ENCODE peak calls at places on chromosomes 13 and 19, in four cellular contexts. Q is astrocyte of the cerebellum, Y is spleen, O is tibial artery. R is an unnamed sample.

GRCh38 chr13:79907527-79907926 is 426.6 kb downstream of the NDFIP2 start:
- DNase-seq in Q (no peak), Y (no peak), O (no peak), R (no peak)

GRCh38 chr19:51101171-51101865 is 6.9 kb downstream of the CTU1 start:
- DNase-seq in Q (no peak), Y (no peak), O (no peak), R (no peak)

GRCh38 chr19:13382633-13382938 is 123.7 kb downstream of the CACNA1A start:
- DNase-seq in Q (no peak), Y (no peak), O (no peak), R (no peak)

GRCh38 chr19:49340069-49340864 is 5.1 kb downstream of the CD37 start:
- DNase-seq in Q (no peak), Y (peak), O (peak), R (no peak)

GRCh38 chr19:49746206-49746958 is 16.7 kb downstream of the TSKS start:
- DNase-seq in Q (no peak), Y (peak), O (no peak), R (no peak)

GRCh38 chr19:29753190-29753933 is 38.3 kb upstream of the C19orf12 start:
- DNase-seq in Q (no peak), Y (no peak), O (no peak), R (no peak)

GRCh38 chr13:74246398-74246975 is 112.3 kb upstream of the KLF12 start:
- DNase-seq in Q (peak), Y (no peak), O (peak), R (no peak)

GRCh38 chr19:30743702-30744101 is 371.5 kb downstream of the ZNF536 start:
- DNase-seq in Q (no peak), Y (no peak), O (no peak), R (no peak)

GRCh38 chr19:54010474-54010873 is 19.0 kb downstream of the CACNG6 start:
- DNase-seq in Q (no peak), Y (no peak), O (no peak), R (no peak)

GRCh38 chr13:82187227-82187626 is 1695.0 kb downstream of the SLITRK1 start:
- DNase-seq in Q (no peak), Y (no peak), O (no peak), R (no peak)

GRCh38 chr19:13044160-13044853 is 49.0 kb downstream of the NFIX start:
- DNase-seq in Q (peak), Y (no peak), O (no peak), R (no peak)

GRCh38 chr13:26721251-26721939 is 39.2 kb downstream of the GPR12 start:
- DNase-seq in Q (no peak), Y (peak), O (no peak), R (no peak)

GRCh38 chr19:30780456-30780855 is 408.3 kb downstream of the ZNF536 start:
- DNase-seq in Q (no peak), Y (no peak), O (no peak), R (no peak)

GRCh38 chr19:5953680-5954213 is 24.2 kb downstream of the RANBP3 start:
- DNase-seq in Q (no peak), Y (no peak), O (no peak), R (no peak)

GRCh38 chr19:6219592-6220290 is 60.0 kb downstream of the MLLT1 start:
- DNase-seq in Q (no peak), Y (no peak), O (no peak), R (no peak)

GRCh38 chr13:110282316-110282841 is 24.6 kb downstream of the COL4A1 start:
- DNase-seq in Q (no peak), Y (no peak), O (no peak), R (no peak)

GRCh38 chr13:28761586-28761985 is 42.8 kb upstream of the SLC46A3 start:
- DNase-seq in Q (no peak), Y (no peak), O (no peak), R (no peak)

GRCh38 chr19:46299695-46300094 is 2.9 kb downstream of the HIF3A start:
- DNase-seq in Q (no peak), Y (no peak), O (peak), R (no peak)

GRCh38 chr13:110334256-110334655 is 27.2 kb downstream of the COL4A2 start:
- DNase-seq in Q (peak), Y (no peak), O (no peak), R (no peak)

GRCh38 chr19:44553478-44554171 is 24.1 kb upstream of the CEACAM20 start:
- DNase-seq in Q (no peak), Y (no peak), O (no peak), R (no peak)

GRCh38 chr19:34269489-34269888 is 15.1 kb downstream of the GARRE1 start:
- DNase-seq in Q (no peak), Y (no peak), O (no peak), R (no peak)

GRCh38 chr13:90868321-90868920 is 479.1 kb upstream of the MIR17HG start:
- DNase-seq in Q (peak), Y (no peak), O (no peak), R (peak)

GRCh38 chr19:4597975-4598671 is 38.6 kb upstream of the SEMA6B start:
- DNase-seq in Q (no peak), Y (no peak), O (no peak), R (peak)
- H3K4me3 ChIP-seq in Q (no peak), Y (no peak), O (no peak), R (peak)

GRCh38 chr13:25097426-25097825 is 1.5 kb downstream of the PABPC3 start:
- DNase-seq in Q (no peak), Y (no peak), O (no peak), R (no peak)

DNA sequence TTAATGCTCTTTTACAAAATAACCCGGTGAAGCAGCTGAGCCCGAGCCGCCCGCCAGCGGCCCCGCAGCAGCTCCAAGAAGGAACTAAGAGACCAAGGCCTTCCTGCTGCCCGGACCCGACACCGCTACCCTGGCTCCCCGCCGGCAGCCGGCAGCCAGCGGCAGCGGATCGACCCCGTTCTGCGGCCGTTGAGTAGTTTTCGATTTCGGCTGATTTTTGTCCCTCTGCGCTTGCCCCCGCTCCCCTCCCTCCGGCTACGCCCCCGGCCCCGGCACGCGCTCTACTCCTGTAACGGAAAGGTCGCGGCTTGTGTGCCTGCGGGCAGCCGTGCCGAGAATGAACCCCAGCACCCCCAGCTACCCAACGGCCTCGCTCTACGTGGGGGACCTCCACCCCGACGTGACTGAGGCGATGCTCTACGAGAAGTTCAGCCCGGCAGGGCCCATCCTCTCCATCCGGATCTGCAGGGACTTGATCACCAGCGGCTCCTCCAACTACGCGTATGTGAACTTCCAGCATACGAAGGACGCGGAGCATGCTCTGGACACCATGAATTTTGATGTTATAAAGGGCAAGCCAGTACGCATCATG is at the start of gene PABPC3:
- DNase-seq in Q (no peak), Y (no peak), O (no peak), R (no peak)
- H3K4me3 ChIP-seq in Q (peak), Y (no peak), O (no peak), R (no peak)

DNA sequence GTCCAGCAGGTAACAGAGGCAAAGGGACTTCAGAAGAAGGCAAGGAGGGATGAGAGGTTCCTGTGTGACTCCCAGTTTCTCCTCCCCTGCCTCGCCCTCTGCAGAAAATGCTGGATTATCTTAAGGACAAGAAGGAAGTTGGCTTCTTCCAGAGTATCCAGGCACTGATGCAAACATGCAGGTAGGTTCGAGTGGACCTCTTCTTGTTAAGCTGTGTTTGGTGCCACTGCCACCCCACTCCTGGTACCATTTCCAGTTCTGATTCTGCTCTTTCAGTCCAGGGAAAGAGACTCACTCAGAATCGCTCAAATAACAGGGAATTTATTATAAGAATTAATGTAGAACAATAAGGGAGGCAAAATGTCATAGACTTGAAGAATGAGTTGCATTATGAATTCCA is 82.5 kb downstream of the MAP4K1 start:
- DNase-seq in Q (no peak), Y (no peak), O (no peak), R (no peak)
- H3K4me3 ChIP-seq in Q (no peak), Y (no peak), O (no peak), R (no peak)

GRCh38 chr19:55206664-55207500 is 2.4 kb downstream of the PTPRH start:
- DNase-seq in Q (peak), Y (peak), O (peak), R (peak)
- H3K4me3 ChIP-seq in Q (peak), Y (peak), O (no peak), R (no peak)

DNA sequence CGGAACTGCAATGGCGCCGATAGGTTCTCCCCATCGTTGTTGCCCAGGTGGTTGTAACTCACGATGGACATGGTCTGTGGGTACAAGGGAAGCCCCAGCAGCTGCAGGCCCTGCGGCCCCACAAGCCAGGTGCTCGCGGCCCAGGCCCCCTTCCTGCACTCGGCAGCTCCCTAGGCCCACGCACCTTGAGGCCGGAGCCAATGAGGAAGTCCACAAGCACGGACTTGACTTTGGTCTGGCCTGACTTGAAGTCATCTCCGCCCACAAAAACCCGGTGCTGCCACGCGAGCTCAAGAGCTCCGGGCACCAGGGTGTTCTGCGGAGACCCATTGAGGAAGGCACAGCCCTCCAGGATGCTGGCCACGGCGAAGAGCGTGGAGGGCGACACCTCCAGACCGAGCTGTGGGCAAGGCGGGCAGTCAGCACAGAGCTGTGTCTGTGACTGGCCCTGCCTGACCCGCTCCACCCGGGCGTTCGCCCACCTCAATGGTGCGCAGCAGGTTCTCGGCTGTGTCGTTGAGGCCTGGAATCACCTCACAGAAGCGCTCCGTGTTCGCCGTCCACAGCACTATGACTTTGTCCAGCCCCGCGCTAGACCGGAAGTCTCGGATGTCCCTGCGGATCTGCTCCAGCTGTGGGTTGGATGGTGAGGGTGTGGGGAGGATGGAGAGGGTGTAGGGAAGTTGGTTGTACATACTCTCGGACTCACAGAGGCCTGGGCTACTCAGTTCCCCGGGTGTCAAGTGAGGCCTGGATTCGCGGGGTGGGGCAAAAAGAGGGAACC is 1.9 kb downstream of the ISYNA1 start:
- DNase-seq in Q (no peak), Y (peak), O (no peak), R (no peak)
- H3K4me3 ChIP-seq in Q (peak), Y (no peak), O (no peak), R (peak)

DNA sequence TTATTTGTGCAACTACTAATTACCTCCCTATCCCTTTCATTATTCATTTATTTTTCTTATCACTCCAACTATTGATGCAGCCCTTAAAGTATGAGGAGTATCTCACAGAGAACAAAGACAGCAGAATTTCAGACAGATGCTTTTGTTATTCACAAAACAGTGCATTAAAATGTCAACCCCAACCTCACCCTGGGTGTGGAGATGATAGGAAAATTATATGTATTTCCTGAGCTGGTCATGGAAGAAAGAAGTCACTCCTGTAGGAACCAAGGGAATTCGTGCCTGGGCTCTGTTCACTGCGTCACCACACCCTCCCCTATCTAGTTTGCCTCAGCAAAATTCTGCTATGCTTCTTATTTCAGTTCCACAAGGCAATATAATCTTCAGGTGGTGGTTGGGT is 315.5 kb downstream of the OXGR1 start:
- DNase-seq in Q (no peak), Y (no peak), O (no peak), R (no peak)
- H3K4me3 ChIP-seq in Q (no peak), Y (no peak), O (no peak), R (no peak)

GRCh38 chr13:112683581-112683980 is 6.3 kb upstream of the ATP11A start:
- DNase-seq in Q (no peak), Y (no peak), O (no peak), R (no peak)
- H3K4me3 ChIP-seq in Q (no peak), Y (no peak), O (no peak), R (no peak)

GRCh38 chr19:929523-930258 is 3.9 kb downstream of the ARID3A start:
- DNase-seq in Q (no peak), Y (no peak), O (no peak), R (no peak)
- H3K4me3 ChIP-seq in Q (no peak), Y (no peak), O (no peak), R (no peak)

GRCh38 chr19:1063909-1064660 is 2.9 kb upstream of the ARHGAP45 start:
- DNase-seq in Q (no peak), Y (peak), O (no peak), R (no peak)

GRCh38 chr19:1060689-1061088 is 6.3 kb upstream of the ARHGAP45 start:
- DNase-seq in Q (no peak), Y (peak), O (no peak), R (no peak)

GRCh38 chr19:1061987-1062386 is 5.0 kb upstream of the ARHGAP45 start:
- DNase-seq in Q (no peak), Y (peak), O (no peak), R (no peak)

GRCh38 chr19:1063030-1063908 is 3.7 kb upstream of the ARHGAP45 start:
- DNase-seq in Q (no peak), Y (peak), O (no peak), R (no peak)

GRCh38 chr19:1062387-1063029 is 4.5 kb upstream of the ARHGAP45 start:
- DNase-seq in Q (no peak), Y (peak), O (no peak), R (no peak)
- H3K4me3 ChIP-seq in Q (no peak), Y (no peak), O (no peak), R (no peak)

GRCh38 chr19:18932216-18932841 is 8.7 kb downstream of the HOMER3 start:
- DNase-seq in Q (no peak), Y (peak), O (peak), R (peak)
- H3K4me3 ChIP-seq in Q (no peak), Y (no peak), O (no peak), R (peak)